ENCODE peak calls at places on chromosomes 4 and X, in five cellular contexts. X is suprapubic skin; S is CD8-positive, alpha-beta T cell; E is SK-N-MC; Y is GM23248. Z is an unnamed sample.

GRCh38 chr4:149754526-149754925 is 61.1 kb downstream of the IQCM start:
- DNase-seq in X (no peak), S (no peak), E (no peak), Y (peak; percentile 33), Z (no peak)

GRCh38 chrX:70508296-70508911 is 63.8 kb downstream of the DLG3 start:
- DNase-seq in X (no peak), S (no peak), E (no peak), Y (peak; percentile 24), Z (no peak)

GRCh38 chrX:111182938-111183337 is 86.9 kb downstream of the PAK3 start:
- DNase-seq in X (no peak), S (no peak), E (no peak), Y (no peak), Z (no peak)

GRCh38 chrX:64977830-64978229 is 1.6 kb upstream of the ZC4H2 start:
- DNase-seq in X (no peak), S (no peak), E (no peak), Y (peak; percentile 40), Z (no peak)

GRCh38 chr4:128123036-128123435 is 61.9 kb downstream of the LARP1B start:
- DNase-seq in X (no peak), S (no peak), E (peak; percentile 71), Y (no peak), Z (no peak)

GRCh38 chr4:32219306-32220075 is 1499.3 kb downstream of the PCDH7 start:
- DNase-seq in X (no peak), S (no peak), E (no peak), Y (no peak), Z (no peak)

GRCh38 chr4:30716158-30716557 is 4.0 kb upstream of the PCDH7 start:
- DNase-seq in X (no peak), S (no peak), E (no peak), Y (peak; percentile 52), Z (peak; percentile 22)

GRCh38 chr4:149409186-149410056 is 406.2 kb downstream of the IQCM start:
- DNase-seq in X (peak; percentile 65), S (no peak), E (no peak), Y (peak; percentile 92), Z (no peak)

GRCh38 chr4:7029212-7029611 is 14.0 kb upstream of the TADA2B start:
- DNase-seq in X (no peak), S (no peak), E (no peak), Y (no peak), Z (no peak)

GRCh38 chrX:68699960-68700746 is 52.7 kb downstream of the STARD8 start:
- DNase-seq in X (no peak), S (no peak), E (no peak), Y (peak; percentile 81), Z (no peak)

GRCh38 chrX:13938053-13938765 is 91.5 kb downstream of the GEMIN8 start:
- DNase-seq in X (no peak), S (no peak), E (no peak), Y (peak; percentile 32), Z (no peak)
- H3K4me3 ChIP-seq in X (peak overlapping the region; percentile 63), S (peak overlapping the region; percentile 41), E (peak overlapping the region; percentile 78), Y (peak overlapping the region; percentile 49), Z (no peak overlapping the region)

DNA sequence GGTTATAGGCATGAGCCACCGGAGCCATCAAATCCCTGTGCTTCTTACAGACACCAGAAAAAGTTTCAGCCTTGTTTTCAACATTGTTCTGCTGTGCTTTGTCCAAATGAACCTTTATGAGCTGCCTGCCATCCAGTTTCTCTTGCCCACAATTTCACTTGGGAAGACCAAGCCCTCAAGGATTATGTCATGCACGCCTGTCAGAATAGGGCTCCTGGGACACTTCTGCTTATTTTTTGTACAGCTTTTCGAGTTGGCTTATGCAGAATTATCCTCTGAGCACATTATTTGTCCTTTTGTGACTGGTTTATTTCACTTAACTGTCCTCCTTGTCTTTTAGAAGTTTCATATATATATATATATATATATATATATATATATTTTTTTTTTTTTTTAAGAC is 16.2 kb downstream of the UBE2K start:
- DNase-seq in X (no peak), S (no peak), E (no peak), Y (peak; percentile 36), Z (no peak)
- H3K4me3 ChIP-seq in X (no peak overlapping the region), S (no peak overlapping the region), E (no peak overlapping the region), Y (no peak overlapping the region), Z (no peak overlapping the region)

GRCh38 chr4:40196260-40196659 is 571 bp upstream of the RHOH start:
- DNase-seq in X (no peak), S (no peak), E (no peak), Y (no peak), Z (no peak)
- H3K4me3 ChIP-seq in X (no peak overlapping the region), S (peak overlapping the region; percentile 87), E (peak overlapping the region; percentile 88), Y (no peak overlapping the region), Z (peak overlapping the region; percentile 73)

GRCh38 chr4:76952071-76952470 is 2.5 kb downstream of the SEPTIN11 start:
- DNase-seq in X (no peak), S (no peak), E (no peak), Y (no peak), Z (no peak)

GRCh38 chr4:76951333-76952033 is 1.9 kb downstream of the SEPTIN11 start:
- DNase-seq in X (no peak), S (no peak), E (no peak), Y (peak; percentile 45), Z (no peak)

GRCh38 chr4:76954489-76954888 is 4.9 kb downstream of the SEPTIN11 start:
- DNase-seq in X (no peak), S (no peak), E (no peak), Y (no peak), Z (no peak)

GRCh38 chr4:76953956-76954355 is 4.4 kb downstream of the SEPTIN11 start:
- DNase-seq in X (no peak), S (no peak), E (no peak), Y (peak; percentile 36), Z (no peak)

GRCh38 chr4:76952631-76953587 is 3.4 kb downstream of the SEPTIN11 start:
- DNase-seq in X (no peak), S (no peak), E (peak; percentile 22), Y (peak; percentile 34), Z (no peak)
- H3K4me3 ChIP-seq in X (no peak overlapping the region), S (no peak overlapping the region), E (peak overlapping the region; percentile 38), Y (peak overlapping the region; percentile 96), Z (no peak overlapping the region)

DNA sequence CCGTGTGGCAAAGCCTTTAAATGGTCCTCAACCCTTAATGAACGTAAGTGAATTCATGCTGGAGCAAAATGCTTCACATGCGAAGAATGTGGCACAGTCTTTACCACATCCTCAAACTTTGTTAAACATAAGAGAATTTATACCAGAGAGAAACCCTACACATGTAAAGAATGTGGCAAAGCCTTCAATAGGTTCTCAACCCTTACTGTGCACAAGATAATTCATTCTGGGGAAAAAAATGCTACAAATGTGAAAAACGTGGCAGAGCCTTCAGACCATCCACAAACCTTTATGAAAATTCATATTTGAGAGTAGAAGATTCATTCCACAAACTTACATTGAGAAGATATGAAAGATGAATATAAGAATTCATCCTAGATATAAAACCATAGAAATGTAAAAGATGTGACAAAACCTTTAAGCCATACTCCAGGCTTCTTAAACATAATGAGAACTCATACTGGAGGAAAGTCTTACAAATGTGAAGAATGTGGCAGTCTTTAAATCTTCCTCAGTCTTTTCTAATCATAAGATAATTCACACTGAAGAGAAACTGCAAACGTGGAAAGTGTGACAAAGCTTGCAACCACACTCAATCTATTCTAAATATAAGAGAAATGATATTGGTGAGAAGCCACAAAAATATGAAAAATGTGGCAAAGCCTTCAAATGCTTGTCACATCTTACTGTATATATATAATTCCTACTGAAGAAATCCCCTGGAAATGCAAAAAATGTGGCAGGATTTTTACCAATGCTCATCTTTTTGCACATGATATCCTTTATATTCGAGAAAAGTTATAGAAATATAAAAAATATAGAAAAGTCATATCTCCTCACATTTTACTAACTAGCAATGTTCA is 36.9 kb downstream of the ZNF141 start:
- DNase-seq in X (no peak), S (no peak), E (no peak), Y (no peak), Z (no peak)
- H3K4me3 ChIP-seq in X (no peak overlapping the region), S (peak overlapping the region; percentile 4), E (no peak overlapping the region), Y (peak overlapping the region; percentile 10), Z (no peak overlapping the region)

Z was measured in Jurkat, Clone E6-1.